ENCODE peak calls at places on chromosomes 11 and 22, in eight cellular contexts. Y, P, N, U, T, R, Q and M are unnamed samples.

GRCh38 chr11:35787626-35788025 is 125.1 kb downstream of the TRIM44 start:
- DNase-seq in T (peak; percentile 65), Y (no peak), Q (no peak), P (no peak), N (no peak), U (no peak), R (no peak), M (no peak)

GRCh38 chr11:22807855-22808558 is 21.6 kb downstream of the SVIP start:
- DNase-seq in P (no peak), T (peak; percentile 2), Q (no peak), R (no peak), Y (no peak), U (peak; percentile 81), N (peak; percentile 9), M (no peak)

GRCh38 chr22:31133911-31134310 is 6.4 kb downstream of the PLA2G3 start:
- DNase-seq in R (no peak), P (no peak), T (no peak), Y (no peak), Q (no peak), N (no peak), U (no peak), M (no peak)

GRCh38 chr11:63770763-63771162 is 2.2 kb upstream of the ZFTA start:
- DNase-seq in T (no peak), U (no peak), P (no peak), R (no peak), Y (no peak), N (no peak), Q (no peak), M (no peak)

GRCh38 chr11:64638017-64638664 is 47.1 kb downstream of the SLC22A12 start:
- DNase-seq in U (no peak), Y (no peak), T (no peak), Q (no peak), N (no peak), R (no peak), P (no peak), M (peak; percentile 99)

GRCh38 chr22:49305215-49305965 is 522.3 kb downstream of the BRD1 start:
- DNase-seq in Q (no peak), N (no peak), U (peak; percentile 16), R (no peak), T (peak; percentile 5), P (peak; percentile 72), Y (peak; percentile 49), M (peak; percentile 59)

GRCh38 chr22:30890689-30891442 is 77.7 kb downstream of the MORC2 start:
- DNase-seq in U (peak; percentile 2), P (peak; percentile 53), Q (peak; percentile 6), Y (no peak), T (peak; percentile 3), N (no peak), R (no peak), M (no peak)

GRCh38 chr22:42324991-42325710 is 54.7 kb upstream of the TCF20 start:
- DNase-seq in Q (no peak), Y (no peak), P (no peak), N (no peak), T (no peak), R (no peak), U (peak; percentile 71), M (no peak)

GRCh38 chr11:34149274-34149673 is 43.8 kb downstream of the NAT10 start:
- DNase-seq in Y (no peak), N (no peak), P (no peak), T (no peak), R (no peak), U (no peak), Q (no peak), M (no peak)